ENCODE peak calls at places on chromosomes 16 and 17, in seven cellular contexts. P is activated gamma-delta T cell treated with Interleukin-2 at 50 U/mL for 16 hours; Q is colonic mucosa; M is left cardiac atrium; D is H1; T is fibroblast of pulmonary artery; E is CD8-positive, alpha-beta T cell. A is an unnamed sample.

GRCh38 chr17:65629234-65629690 is 67.8 kb upstream of the AXIN2 start:
- DNase-seq in P (no peak), Q (no peak), M (no peak), D (no peak), T (no peak), E (no peak), A (no peak)

GRCh38 chr17:57284583-57284982 is 28.3 kb downstream of the MSI2 start:
- DNase-seq in P (no peak), Q (no peak), M (no peak), D (no peak), T (no peak), E (no peak), A (no peak)

GRCh38 chr17:72425796-72426173 is 305.0 kb downstream of the SOX9 start:
- DNase-seq in P (no peak), Q (no peak), M (no peak), D (no peak), T (no peak), E (no peak), A (no peak)

GRCh38 chr16:68760671-68761275 is 23.7 kb downstream of the CDH1 start:
- DNase-seq in P (no peak), Q (no peak), M (no peak), D (no peak), T (peak; percentile 18), E (no peak), A (no peak)

GRCh38 chr16:62225675-62226074 is 189.4 kb upstream of the CDH8 start:
- DNase-seq in P (no peak), Q (peak; percentile 66), M (peak; percentile 79), D (peak; percentile 92), T (peak; percentile 9), E (no peak), A (peak; percentile 77)

GRCh38 chr17:5354886-5355415 is 64.5 kb downstream of the NUP88 start:
- DNase-seq in P (no peak), Q (no peak), M (no peak), D (no peak), T (no peak), E (no peak), A (no peak)

GRCh38 chr17:82001657-82002056 is 21.0 kb downstream of the CENPX start:
- DNase-seq in P (no peak), Q (no peak), M (no peak), D (no peak), T (no peak), E (no peak), A (no peak)

GRCh38 chr17:34571428-34572130 is 7.8 kb upstream of the TMEM132E start:
- DNase-seq in P (no peak), Q (no peak), M (no peak), D (no peak), T (no peak), E (no peak), A (no peak)

GRCh38 chr16:55171241-55171640 is 152.8 kb upstream of the IRX6 start:
- DNase-seq in P (no peak), Q (no peak), M (no peak), D (no peak), T (no peak), E (no peak), A (no peak)

GRCh38 chr17:36591434-36592315 is at the start of gene DHRS11:
- DNase-seq in P (peak; percentile 73), Q (peak; percentile 91), M (peak; percentile 90), D (peak; percentile 91), T (peak; percentile 58), E (peak; percentile 77), A (peak; percentile 89)

A was measured in lower lobe of right lung.